ENCODE peak calls at places on chromosome 20, in four cellular contexts. Z is tibial artery; I is stimulated activated CD4-positive, alpha-beta T cell treated with anti-CD3 and anti-CD28 coated beads, Interleukin-12 subunit alpha, Interleukin-12 subunit beta, amount 100 ng/mL, for 4 hours; U is left ventricle myocardium inferior. T is an unnamed sample.
A peak's percentile ranks its signal among the peaks of the same experiment; 100 is the strongest.

GRCh38 chr20:10786678-10787077 is 112.9 kb upstream of the JAG1 start:
- DNase-seq in I (no peak), Z (no peak), U (no peak), T (no peak)

GRCh38 chr20:2237059-2237458 is 58.7 kb upstream of the TGM3 start:
- DNase-seq in I (no peak), U (no peak), Z (peak; percentile 48), T (peak; percentile 38)

GRCh38 chr20:2698912-2699311 is 6.3 kb downstream of the EBF4 start:
- DNase-seq in I (no peak), Z (no peak), U (no peak), T (no peak)

GRCh38 chr20:24453917-24454316 is 15.5 kb upstream of the SYNDIG1 start:
- DNase-seq in I (no peak), U (no peak), Z (no peak), T (no peak)

GRCh38 chr20:52749020-52749419 is 223.1 kb upstream of the TSHZ2 start:
- DNase-seq in U (no peak), I (no peak), Z (no peak), T (no peak)

GRCh38 chr20:58899518-58899917 is 47.0 kb downstream of the GNAS start:
- DNase-seq in I (no peak), U (no peak), Z (no peak), T (no peak)

GRCh38 chr20:46229478-46229877 is 78.8 kb downstream of the CDH22 start:
- DNase-seq in I (no peak), U (no peak), Z (no peak), T (no peak)

GRCh38 chr20:9627219-9627618 is 112.8 kb downstream of the LAMP5 start:
- DNase-seq in U (no peak), I (no peak), Z (no peak), T (no peak)

GRCh38 chr20:51272392-51272791 is 249.5 kb upstream of the KCNG1 start:
- DNase-seq in I (no peak), U (no peak), Z (no peak), T (no peak)

GRCh38 chr20:51712501-51713212 is 55.5 kb downstream of the ATP9A start:
- DNase-seq in Z (no peak), I (no peak), U (no peak), T (no peak)

GRCh38 chr20:45290677-45291355 is 15.8 kb upstream of the RBPJL start:
- DNase-seq in U (peak; percentile 68), Z (peak; percentile 85), I (peak; percentile 63), T (peak; percentile 66)

GRCh38 chr20:24966317-24967012 is 17.4 kb downstream of the CST7 start:
- DNase-seq in I (no peak), Z (no peak), U (no peak), T (no peak)

GRCh38 chr20:22776369-22776768 is 192.0 kb upstream of the FOXA2 start:
- DNase-seq in I (no peak), U (no peak), Z (no peak), T (no peak)

GRCh38 chr20:48180637-48181036 is 395.4 kb upstream of the SULF2 start:
- DNase-seq in I (no peak), U (no peak), Z (no peak), T (no peak)

GRCh38 chr20:20367681-20368413 is at the start of gene INSM1:
- DNase-seq in I (no peak), Z (no peak), U (no peak), T (no peak)

GRCh38 chr20:22453244-22454080 is 130.9 kb downstream of the FOXA2 start:
- DNase-seq in Z (no peak), I (no peak), U (no peak), T (no peak)

GRCh38 chr20:51549474-51549873 is 7.0 kb upstream of the NFATC2 start:
- DNase-seq in I (no peak), Z (no peak), U (no peak), T (no peak)

GRCh38 chr20:44701889-44702288 is 13.3 kb upstream of the CCN5 start:
- DNase-seq in U (no peak), Z (no peak), I (no peak), T (no peak)

GRCh38 chr20:46122071-46122470 is 4.0 kb downstream of the CD40 start:
- DNase-seq in Z (no peak), U (no peak), I (no peak), T (no peak)

GRCh38 chr20:62429455-62430310 is 2.3 kb upstream of the RBBP8NL start:
- DNase-seq in I (no peak), Z (no peak), U (no peak), T (no peak)

GRCh38 chr20:2006452-2007381 is 12.9 kb upstream of the PDYN start:
- DNase-seq in Z (no peak), U (no peak), I (peak; percentile 6), T (peak; percentile 8)

GRCh38 chr20:59149678-59150504 is 13.7 kb upstream of the ZNF831 start:
- DNase-seq in I (peak; percentile 35), Z (no peak), U (peak; percentile 25), T (peak; percentile 43)

GRCh38 chr20:22490287-22491187 is 93.8 kb downstream of the FOXA2 start:
- DNase-seq in I (no peak), U (no peak), Z (no peak), T (no peak)

GRCh38 chr20:24914388-24915241 is 34.5 kb upstream of the CST7 start:
- DNase-seq in I (no peak), U (no peak), Z (no peak), T (no peak)

GRCh38 chr20:8223096-8223870 is 91.2 kb downstream of the PLCB1 start:
- DNase-seq in I (no peak), Z (no peak), U (no peak), T (no peak)

GRCh38 chr20:24816431-24816830 is 132.6 kb upstream of the CST7 start:
- DNase-seq in I (no peak), U (no peak), Z (no peak), T (no peak)

GRCh38 chr20:48411265-48411664 is 416.5 kb downstream of the PREX1 start:
- DNase-seq in Z (no peak), I (no peak), U (no peak), T (no peak)

GRCh38 chr20:38937978-38938473 is 11.8 kb downstream of the FAM83D start:
- DNase-seq in I (no peak), U (no peak), Z (no peak), T (no peak)

GRCh38 chr20:25072226-25072811 is 9.6 kb downstream of the VSX1 start:
- DNase-seq in U (no peak), Z (no peak), I (no peak), T (no peak)